ENCODE peak calls at places on chromosomes 13 and 19, in ten cellular contexts. One of them, this sample, is unnamed.

GRCh38 chr19:52963229-52963760 is 614 bp upstream of the ZNF816 start:
- DNase-seq in adrenal gland: peak
- DNase-seq in cardiac fibroblast: no peak
- DNase-seq in thoracic aorta: no peak
- DNase-seq in fibroblast of lung: no peak
- DNase-seq in RWPE1: no peak
- DNase-seq in GM10248: peak
- DNase-seq in endothelial cell: peak
- DNase-seq in bronchial epithelial cell: no peak
- DNase-seq in HFFc6: no peak
- DNase-seq in this sample: peak

GRCh38 chr19:54169149-54169731 is 3.7 kb downstream of the TMC4 start:
- DNase-seq in cardiac fibroblast: no peak
- DNase-seq in endothelial cell: no peak
- DNase-seq in adrenal gland: no peak
- DNase-seq in RWPE1: no peak
- DNase-seq in GM10248: no peak
- DNase-seq in HFFc6: no peak
- DNase-seq in fibroblast of lung: no peak
- DNase-seq in thoracic aorta: no peak
- DNase-seq in bronchial epithelial cell: no peak
- DNase-seq in this sample: no peak

GRCh38 chr13:95530178-95530577 is 22.3 kb upstream of the CLDN10 start:
- DNase-seq in GM10248: no peak
- DNase-seq in bronchial epithelial cell: peak
- DNase-seq in thoracic aorta: no peak
- DNase-seq in HFFc6: no peak
- DNase-seq in cardiac fibroblast: peak
- DNase-seq in RWPE1: peak
- DNase-seq in fibroblast of lung: peak
- DNase-seq in adrenal gland: no peak
- DNase-seq in endothelial cell: no peak
- DNase-seq in this sample: no peak

GRCh38 chr19:50016225-50016807 is 8.9 kb downstream of the VRK3 start:
- DNase-seq in HFFc6: no peak
- DNase-seq in GM10248: no peak
- DNase-seq in cardiac fibroblast: no peak
- DNase-seq in endothelial cell: no peak
- DNase-seq in thoracic aorta: no peak
- DNase-seq in bronchial epithelial cell: no peak
- DNase-seq in fibroblast of lung: no peak
- DNase-seq in adrenal gland: no peak
- DNase-seq in RWPE1: no peak
- DNase-seq in this sample: no peak

GRCh38 chr13:58991826-58992477 is 1171.8 kb downstream of the DIAPH3 start:
- DNase-seq in adrenal gland: no peak
- DNase-seq in RWPE1: peak
- DNase-seq in HFFc6: no peak
- DNase-seq in GM10248: no peak
- DNase-seq in bronchial epithelial cell: peak
- DNase-seq in endothelial cell: no peak
- DNase-seq in fibroblast of lung: no peak
- DNase-seq in thoracic aorta: no peak
- DNase-seq in cardiac fibroblast: no peak
- DNase-seq in this sample: no peak

GRCh38 chr13:88031980-88032562 is 360.9 kb downstream of the SLITRK5 start:
- DNase-seq in RWPE1: peak
- DNase-seq in bronchial epithelial cell: peak
- DNase-seq in fibroblast of lung: peak
- DNase-seq in cardiac fibroblast: peak
- DNase-seq in endothelial cell: no peak
- DNase-seq in thoracic aorta: no peak
- DNase-seq in adrenal gland: no peak
- DNase-seq in GM10248: no peak
- DNase-seq in HFFc6: no peak
- DNase-seq in this sample: no peak

GRCh38 chr13:112330479-112331407 is 45.4 kb upstream of the SPACA7 start:
- DNase-seq in bronchial epithelial cell: no peak
- DNase-seq in cardiac fibroblast: no peak
- DNase-seq in endothelial cell: no peak
- DNase-seq in thoracic aorta: no peak
- DNase-seq in RWPE1: no peak
- DNase-seq in adrenal gland: peak
- DNase-seq in GM10248: no peak
- DNase-seq in HFFc6: no peak
- DNase-seq in fibroblast of lung: no peak
- DNase-seq in this sample: no peak

GRCh38 chr19:29524912-29525870 is 603 bp upstream of the VSTM2B start:
- DNase-seq in adrenal gland: no peak
- DNase-seq in bronchial epithelial cell: no peak
- DNase-seq in thoracic aorta: no peak
- DNase-seq in fibroblast of lung: no peak
- DNase-seq in endothelial cell: peak
- DNase-seq in HFFc6: no peak
- DNase-seq in cardiac fibroblast: no peak
- DNase-seq in GM10248: no peak
- DNase-seq in RWPE1: no peak
- DNase-seq in this sample: peak

GRCh38 chr19:54011507-54012211 is 20.2 kb downstream of the CACNG6 start:
- DNase-seq in GM10248: no peak
- DNase-seq in thoracic aorta: no peak
- DNase-seq in RWPE1: no peak
- DNase-seq in adrenal gland: no peak
- DNase-seq in bronchial epithelial cell: no peak
- DNase-seq in HFFc6: no peak
- DNase-seq in cardiac fibroblast: no peak
- DNase-seq in fibroblast of lung: no peak
- DNase-seq in endothelial cell: no peak
- DNase-seq in this sample: no peak

GRCh38 chr19:16889883-16890460 is 1.2 kb downstream of the F2RL3 start:
- DNase-seq in GM10248: no peak
- DNase-seq in adrenal gland: no peak
- DNase-seq in fibroblast of lung: no peak
- DNase-seq in RWPE1: no peak
- DNase-seq in cardiac fibroblast: no peak
- DNase-seq in thoracic aorta: no peak
- DNase-seq in HFFc6: no peak
- DNase-seq in bronchial epithelial cell: no peak
- DNase-seq in endothelial cell: no peak
- DNase-seq in this sample: no peak

GRCh38 chr19:10352764-10353671 is 13.6 kb upstream of the ICAM3 start:
- DNase-seq in thoracic aorta: no peak
- DNase-seq in RWPE1: no peak
- DNase-seq in GM10248: peak
- DNase-seq in cardiac fibroblast: peak
- DNase-seq in fibroblast of lung: peak
- DNase-seq in bronchial epithelial cell: no peak
- DNase-seq in endothelial cell: peak
- DNase-seq in adrenal gland: peak
- DNase-seq in HFFc6: no peak
- DNase-seq in this sample: peak

GRCh38 chr13:112445411-112446271 is 69.5 kb downstream of the SPACA7 start:
- DNase-seq in fibroblast of lung: no peak
- DNase-seq in endothelial cell: no peak
- DNase-seq in bronchial epithelial cell: no peak
- DNase-seq in cardiac fibroblast: no peak
- DNase-seq in HFFc6: no peak
- DNase-seq in RWPE1: no peak
- DNase-seq in adrenal gland: no peak
- DNase-seq in thoracic aorta: no peak
- DNase-seq in GM10248: no peak
- DNase-seq in this sample: no peak

GRCh38 chr19:45090598-45090997 is 2.4 kb upstream of the PPP1R37 start:
- DNase-seq in RWPE1: no peak
- DNase-seq in fibroblast of lung: no peak
- DNase-seq in HFFc6: no peak
- DNase-seq in cardiac fibroblast: no peak
- DNase-seq in adrenal gland: no peak
- DNase-seq in endothelial cell: no peak
- DNase-seq in thoracic aorta: no peak
- DNase-seq in GM10248: no peak
- DNase-seq in bronchial epithelial cell: no peak
- DNase-seq in this sample: no peak

GRCh38 chr19:29858000-29858596 is 46.3 kb downstream of the CCNE1 start:
- DNase-seq in bronchial epithelial cell: no peak
- DNase-seq in adrenal gland: peak
- DNase-seq in endothelial cell: no peak
- DNase-seq in fibroblast of lung: no peak
- DNase-seq in thoracic aorta: no peak
- DNase-seq in GM10248: peak
- DNase-seq in cardiac fibroblast: no peak
- DNase-seq in RWPE1: no peak
- DNase-seq in HFFc6: no peak
- DNase-seq in this sample: peak

GRCh38 chr13:76473552-76474134 is 412.6 kb downstream of the KCTD12 start:
- DNase-seq in endothelial cell: peak
- DNase-seq in RWPE1: peak
- DNase-seq in bronchial epithelial cell: peak
- DNase-seq in cardiac fibroblast: peak
- DNase-seq in HFFc6: peak
- DNase-seq in thoracic aorta: peak
- DNase-seq in adrenal gland: peak
- DNase-seq in GM10248: peak
- DNase-seq in fibroblast of lung: peak
- DNase-seq in this sample: peak

GRCh38 chr19:5184930-5185329 is 155.7 kb downstream of the PTPRS start:
- DNase-seq in RWPE1: no peak
- DNase-seq in bronchial epithelial cell: no peak
- DNase-seq in adrenal gland: no peak
- DNase-seq in thoracic aorta: no peak
- DNase-seq in HFFc6: no peak
- DNase-seq in endothelial cell: no peak
- DNase-seq in fibroblast of lung: no peak
- DNase-seq in GM10248: no peak
- DNase-seq in cardiac fibroblast: no peak
- DNase-seq in this sample: no peak
- TF ChIP-seq CTCF in RWPE1: no peak
- TF ChIP-seq CTCF in bronchial epithelial cell: no peak
- TF ChIP-seq CTCF in adrenal gland: no peak
- TF ChIP-seq CTCF in thoracic aorta: no peak
- TF ChIP-seq CTCF in HFFc6: no peak
- TF ChIP-seq CTCF in endothelial cell: no peak
- TF ChIP-seq CTCF in fibroblast of lung: no peak
- TF ChIP-seq CTCF in GM10248: no peak
- TF ChIP-seq CTCF in cardiac fibroblast: no peak
- TF ChIP-seq CTCF in this sample: no peak

DNA sequence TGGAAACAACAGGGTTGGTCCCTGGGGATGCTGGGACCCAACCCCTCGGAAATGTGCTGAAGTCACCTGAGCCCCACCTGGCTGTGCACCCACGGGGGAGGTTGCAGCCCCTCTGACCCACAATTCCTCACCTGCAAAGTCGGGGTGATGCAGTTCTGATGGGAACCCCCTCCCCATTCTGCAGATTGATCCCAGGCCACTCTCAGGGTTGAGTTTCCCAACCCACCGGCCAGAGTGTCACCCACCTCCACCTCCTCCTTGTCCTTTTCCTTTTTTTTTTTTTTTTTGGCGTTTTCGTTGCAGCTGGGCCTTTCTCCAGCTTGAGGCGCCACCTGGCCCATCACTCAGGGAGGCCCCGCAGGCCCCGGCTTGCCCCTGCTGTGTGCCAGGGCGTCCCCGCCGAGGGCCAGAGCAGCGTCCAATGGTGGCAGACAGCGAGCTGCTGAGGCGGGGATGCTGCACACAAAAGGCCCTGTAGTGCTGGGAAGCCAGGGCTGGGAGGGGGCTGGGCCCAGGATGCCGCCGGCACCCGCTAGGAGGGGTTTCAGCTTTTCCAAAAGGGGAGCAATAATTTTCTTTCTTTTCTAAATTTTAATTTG is 4.6 kb downstream of the PIK3R2 start:
- DNase-seq in HFFc6: no peak
- DNase-seq in bronchial epithelial cell: peak
- DNase-seq in GM10248: no peak
- DNase-seq in endothelial cell: no peak
- DNase-seq in cardiac fibroblast: no peak
- DNase-seq in fibroblast of lung: no peak
- DNase-seq in adrenal gland: peak
- DNase-seq in RWPE1: peak
- DNase-seq in thoracic aorta: no peak
- DNase-seq in this sample: peak
- TF ChIP-seq CTCF in HFFc6: no peak
- TF ChIP-seq CTCF in bronchial epithelial cell: no peak
- TF ChIP-seq CTCF in GM10248: no peak
- TF ChIP-seq CTCF in endothelial cell: no peak
- TF ChIP-seq CTCF in cardiac fibroblast: no peak
- TF ChIP-seq CTCF in fibroblast of lung: no peak
- TF ChIP-seq CTCF in adrenal gland: peak
- TF ChIP-seq CTCF in RWPE1: peak
- TF ChIP-seq CTCF in thoracic aorta: no peak
- TF ChIP-seq CTCF in this sample: no peak

GRCh38 chr13:45353895-45354294 is 12.9 kb upstream of the TPT1 start:
- DNase-seq in adrenal gland: no peak
- DNase-seq in RWPE1: no peak
- DNase-seq in cardiac fibroblast: no peak
- DNase-seq in HFFc6: no peak
- DNase-seq in bronchial epithelial cell: no peak
- DNase-seq in thoracic aorta: no peak
- DNase-seq in endothelial cell: no peak
- DNase-seq in fibroblast of lung: no peak
- DNase-seq in GM10248: peak
- DNase-seq in this sample: no peak

GRCh38 chr13:45352031-45352430 is 11.0 kb upstream of the TPT1 start:
- DNase-seq in adrenal gland: no peak
- DNase-seq in RWPE1: peak
- DNase-seq in fibroblast of lung: no peak
- DNase-seq in HFFc6: no peak
- DNase-seq in GM10248: no peak
- DNase-seq in bronchial epithelial cell: peak
- DNase-seq in cardiac fibroblast: no peak
- DNase-seq in endothelial cell: no peak
- DNase-seq in thoracic aorta: no peak
- DNase-seq in this sample: no peak

GRCh38 chr13:45350152-45350551 is 9.2 kb upstream of the TPT1 start:
- DNase-seq in fibroblast of lung: no peak
- DNase-seq in adrenal gland: no peak
- DNase-seq in HFFc6: no peak
- DNase-seq in endothelial cell: no peak
- DNase-seq in thoracic aorta: no peak
- DNase-seq in RWPE1: no peak
- DNase-seq in cardiac fibroblast: no peak
- DNase-seq in bronchial epithelial cell: no peak
- DNase-seq in GM10248: no peak
- DNase-seq in this sample: no peak

GRCh38 chr13:45349438-45349837 is 8.5 kb upstream of the TPT1 start:
- DNase-seq in HFFc6: peak
- DNase-seq in endothelial cell: no peak
- DNase-seq in RWPE1: no peak
- DNase-seq in adrenal gland: no peak
- DNase-seq in fibroblast of lung: peak
- DNase-seq in bronchial epithelial cell: no peak
- DNase-seq in GM10248: no peak
- DNase-seq in thoracic aorta: no peak
- DNase-seq in cardiac fibroblast: peak
- DNase-seq in this sample: no peak
- TF ChIP-seq CTCF in HFFc6: no peak
- TF ChIP-seq CTCF in endothelial cell: no peak
- TF ChIP-seq CTCF in RWPE1: no peak
- TF ChIP-seq CTCF in adrenal gland: no peak
- TF ChIP-seq CTCF in fibroblast of lung: no peak
- TF ChIP-seq CTCF in bronchial epithelial cell: no peak
- TF ChIP-seq CTCF in GM10248: no peak
- TF ChIP-seq CTCF in thoracic aorta: no peak
- TF ChIP-seq CTCF in cardiac fibroblast: no peak
- TF ChIP-seq CTCF in this sample: no peak

GRCh38 chr13:27339299-27339698 is 68.7 kb downstream of the RASL11A start:
- DNase-seq in cardiac fibroblast: peak
- DNase-seq in bronchial epithelial cell: peak
- DNase-seq in endothelial cell: peak
- DNase-seq in HFFc6: no peak
- DNase-seq in RWPE1: peak
- DNase-seq in GM10248: peak
- DNase-seq in fibroblast of lung: peak
- DNase-seq in thoracic aorta: no peak
- DNase-seq in adrenal gland: peak
- DNase-seq in this sample: peak
- TF ChIP-seq CTCF in cardiac fibroblast: peak
- TF ChIP-seq CTCF in bronchial epithelial cell: peak
- TF ChIP-seq CTCF in endothelial cell: peak
- TF ChIP-seq CTCF in HFFc6: peak
- TF ChIP-seq CTCF in RWPE1: peak
- TF ChIP-seq CTCF in GM10248: peak
- TF ChIP-seq CTCF in fibroblast of lung: peak
- TF ChIP-seq CTCF in thoracic aorta: no peak
- TF ChIP-seq CTCF in adrenal gland: no peak
- TF ChIP-seq CTCF in this sample: peak